ENCODE peak calls at places on chromosomes 1 and 21, in four cellular contexts. One of them, this sample, is unnamed. For H3K4me1, the result is how much of the 10 kb centered on the place peaks cover.

GRCh38 chr1:235329139-235329808 is 904 bp downstream of the GGPS1 start:
- DNase-seq in astrocyte: peak
- DNase-seq in PC-9: peak
- DNase-seq in ascending aorta: peak
- DNase-seq in this sample: no peak

GRCh38 chr1:67429011-67429527 is 1.1 kb downstream of the SERBP1 start:
- DNase-seq in PC-9: no peak
- DNase-seq in ascending aorta: no peak
- DNase-seq in astrocyte: no peak
- DNase-seq in this sample: no peak

GRCh38 chr1:34190692-34191091 is 14.0 kb downstream of the C1orf94 start:
- DNase-seq in astrocyte: no peak
- DNase-seq in ascending aorta: no peak
- DNase-seq in PC-9: no peak
- DNase-seq in this sample: no peak

GRCh38 chr21:35840197-35840799 is 220.0 kb downstream of the SETD4 start:
- DNase-seq in PC-9: peak
- DNase-seq in astrocyte: peak
- DNase-seq in ascending aorta: peak
- DNase-seq in this sample: no peak

GRCh38 chr1:159229486-159229885 is 24.8 kb downstream of the ACKR1 start:
- DNase-seq in PC-9: no peak
- DNase-seq in ascending aorta: no peak
- DNase-seq in astrocyte: no peak
- DNase-seq in this sample: peak

GRCh38 chr1:117143172-117143571 is 21.6 kb upstream of the TRIM45 start:
- DNase-seq in PC-9: peak
- DNase-seq in astrocyte: no peak
- DNase-seq in ascending aorta: no peak
- DNase-seq in this sample: no peak

GRCh38 chr21:42646836-42647235 is 6.6 kb upstream of the PDE9A start:
- DNase-seq in astrocyte: no peak
- DNase-seq in ascending aorta: no peak
- DNase-seq in PC-9: no peak
- DNase-seq in this sample: no peak

GRCh38 chr1:29974345-29974744 is 738.0 kb downstream of the PTPRU start:
- DNase-seq in ascending aorta: no peak
- DNase-seq in PC-9: peak
- DNase-seq in astrocyte: peak
- DNase-seq in this sample: no peak

GRCh38 chr21:34583926-34584563 is 30.9 kb downstream of the RCAN1 start:
- DNase-seq in astrocyte: no peak
- DNase-seq in ascending aorta: no peak
- DNase-seq in PC-9: no peak
- DNase-seq in this sample: no peak
- H3K27ac ChIP-seq in astrocyte: no peak
- H3K27ac ChIP-seq in ascending aorta: peak
- H3K27ac ChIP-seq in PC-9: no peak
- H3K27ac ChIP-seq in this sample: no peak

GRCh38 chr1:218305447-218306064 is 20.5 kb downstream of the RRP15 start:
- DNase-seq in astrocyte: no peak
- DNase-seq in PC-9: no peak
- DNase-seq in ascending aorta: no peak
- DNase-seq in this sample: no peak
- H3K4me1 ChIP-seq in astrocyte: under half
- H3K4me1 ChIP-seq in PC-9: under half
- H3K4me1 ChIP-seq in ascending aorta: under half
- H3K4me1 ChIP-seq in this sample: under half

DNA sequence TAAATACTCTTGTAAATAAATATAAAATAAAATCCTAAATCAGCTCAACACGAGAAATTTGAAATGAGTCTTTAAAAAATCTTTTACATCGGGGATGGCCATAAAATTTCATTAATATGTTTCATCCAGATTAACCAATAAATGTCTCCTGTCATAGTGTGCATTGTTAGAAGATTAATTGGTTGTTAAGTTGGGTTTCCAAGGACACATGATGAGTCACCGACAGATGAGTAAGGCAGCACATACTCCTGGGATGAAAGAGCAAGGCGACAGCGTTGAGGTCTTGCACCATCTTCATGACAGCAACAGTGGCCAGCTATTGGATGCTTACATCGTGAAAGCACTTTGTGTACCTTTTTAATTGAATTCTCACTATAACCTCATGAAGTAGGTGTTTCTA is 92.7 kb upstream of the NGF start:
- DNase-seq in PC-9: peak
- DNase-seq in astrocyte: peak
- DNase-seq in ascending aorta: no peak
- DNase-seq in this sample: no peak
- H3K27ac ChIP-seq in PC-9: peak
- H3K27ac ChIP-seq in astrocyte: peak
- H3K27ac ChIP-seq in ascending aorta: no peak
- H3K27ac ChIP-seq in this sample: no peak

GRCh38 chr21:43731891-43732711 is 13.2 kb downstream of the PDXK start:
- DNase-seq in ascending aorta: no peak
- DNase-seq in PC-9: no peak
- DNase-seq in astrocyte: peak
- DNase-seq in this sample: no peak
- H3K4me1 ChIP-seq in ascending aorta: under half
- H3K4me1 ChIP-seq in PC-9: under half
- H3K4me1 ChIP-seq in astrocyte: half or more
- H3K4me1 ChIP-seq in this sample: under half

GRCh38 chr1:9350011-9350907 is 57.6 kb downstream of the SPSB1 start:
- DNase-seq in astrocyte: peak
- DNase-seq in ascending aorta: peak
- DNase-seq in PC-9: no peak
- DNase-seq in this sample: no peak
- H3K27ac ChIP-seq in astrocyte: no peak
- H3K27ac ChIP-seq in ascending aorta: peak
- H3K27ac ChIP-seq in PC-9: no peak
- H3K27ac ChIP-seq in this sample: no peak

DNA sequence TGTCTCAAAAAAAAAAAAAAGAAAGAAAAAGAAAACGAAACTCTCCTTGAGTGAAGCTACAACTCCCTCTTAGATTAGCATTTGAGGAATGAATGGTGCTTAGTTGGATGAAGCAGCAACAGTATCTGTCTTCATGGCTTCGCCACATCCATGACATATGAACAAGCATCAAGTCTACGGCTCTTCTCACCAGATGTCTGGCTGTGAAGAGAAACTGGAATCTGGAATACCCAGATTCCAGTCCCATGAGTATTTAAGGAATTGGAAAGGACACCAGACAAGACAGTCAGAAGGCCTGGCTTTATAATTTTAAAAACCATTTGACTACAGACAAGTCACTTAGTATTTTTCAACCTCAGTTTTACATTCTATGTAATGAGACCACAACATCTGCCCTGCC is 38.0 kb upstream of the TADA1 start:
- DNase-seq in ascending aorta: no peak
- DNase-seq in PC-9: no peak
- DNase-seq in astrocyte: peak
- DNase-seq in this sample: no peak
- H3K4me1 ChIP-seq in ascending aorta: under half
- H3K4me1 ChIP-seq in PC-9: under half
- H3K4me1 ChIP-seq in astrocyte: under half
- H3K4me1 ChIP-seq in this sample: under half

GRCh38 chr1:184096005-184096404 is 44.5 kb downstream of the TSEN15 start:
- DNase-seq in PC-9: no peak
- DNase-seq in astrocyte: no peak
- DNase-seq in ascending aorta: no peak
- DNase-seq in this sample: no peak

GRCh38 chr1:184101571-184101970 is 50.0 kb downstream of the TSEN15 start:
- DNase-seq in PC-9: no peak
- DNase-seq in ascending aorta: no peak
- DNase-seq in astrocyte: no peak
- DNase-seq in this sample: no peak

GRCh38 chr1:184101116-184101515 is 49.6 kb downstream of the TSEN15 start:
- DNase-seq in ascending aorta: no peak
- DNase-seq in PC-9: no peak
- DNase-seq in astrocyte: no peak
- DNase-seq in this sample: no peak
- H3K27ac ChIP-seq in ascending aorta: no peak
- H3K27ac ChIP-seq in PC-9: no peak
- H3K27ac ChIP-seq in astrocyte: no peak
- H3K27ac ChIP-seq in this sample: no peak

GRCh38 chr1:226643701-226644540 is 95.2 kb downstream of the ITPKB start:
- DNase-seq in PC-9: no peak
- DNase-seq in astrocyte: no peak
- DNase-seq in ascending aorta: peak
- DNase-seq in this sample: no peak
- H3K4me1 ChIP-seq in PC-9: under half
- H3K4me1 ChIP-seq in astrocyte: under half
- H3K4me1 ChIP-seq in ascending aorta: under half
- H3K4me1 ChIP-seq in this sample: under half

GRCh38 chr1:203555484-203556046 is 61.6 kb downstream of the OPTC start:
- DNase-seq in ascending aorta: no peak
- DNase-seq in PC-9: no peak
- DNase-seq in astrocyte: no peak
- DNase-seq in this sample: no peak

GRCh38 chr1:203551550-203551949 is 57.6 kb downstream of the OPTC start:
- DNase-seq in astrocyte: peak
- DNase-seq in ascending aorta: no peak
- DNase-seq in PC-9: peak
- DNase-seq in this sample: no peak

GRCh38 chr1:203555046-203555445 is 61.1 kb downstream of the OPTC start:
- DNase-seq in astrocyte: no peak
- DNase-seq in ascending aorta: no peak
- DNase-seq in PC-9: no peak
- DNase-seq in this sample: no peak

GRCh38 chr1:203550846-203551245 is 56.9 kb downstream of the OPTC start:
- DNase-seq in PC-9: no peak
- DNase-seq in astrocyte: no peak
- DNase-seq in ascending aorta: no peak
- DNase-seq in this sample: no peak

GRCh38 chr1:203553501-203553900 is 59.5 kb downstream of the OPTC start:
- DNase-seq in ascending aorta: no peak
- DNase-seq in PC-9: no peak
- DNase-seq in astrocyte: no peak
- DNase-seq in this sample: no peak
- H3K27ac ChIP-seq in ascending aorta: peak
- H3K27ac ChIP-seq in PC-9: no peak
- H3K27ac ChIP-seq in astrocyte: no peak
- H3K27ac ChIP-seq in this sample: no peak

GRCh38 chr21:16353764-16354163 is 624.0 kb downstream of the USP25 start:
- DNase-seq in PC-9: no peak
- DNase-seq in astrocyte: no peak
- DNase-seq in ascending aorta: no peak
- DNase-seq in this sample: no peak
- H3K4me1 ChIP-seq in PC-9: under half
- H3K4me1 ChIP-seq in astrocyte: under half
- H3K4me1 ChIP-seq in ascending aorta: under half
- H3K4me1 ChIP-seq in this sample: under half

This sample was measured in breast epithelium.